ENCODE peak calls at places on chromosome 9, in eight cellular contexts. L is OCI-LY7; U is colonic mucosa; P is HepG2; F is BE2C; O is A549; J is HAP-1; A is naive thymus-derived CD4-positive, alpha-beta T cell. G is an unnamed sample. For H3K4me1, the result is how much of the 10 kb centered on the place peaks cover.

GRCh38 chr9:2928386-2928785 is 84.5 kb upstream of the PUM3 start:
- DNase-seq in L (no peak), U (no peak), P (no peak), F (no peak), O (no peak), J (no peak), A (no peak), G (no peak)

GRCh38 chr9:101508203-101508602 is 25.4 kb upstream of the RNF20 start:
- DNase-seq in L (no peak), U (no peak), P (no peak), F (no peak), O (no peak), J (no peak), A (no peak), G (no peak)

GRCh38 chr9:17536027-17536426 is 42.8 kb upstream of the SH3GL2 start:
- DNase-seq in L (no peak), U (no peak), P (no peak), F (no peak), O (no peak), J (no peak), A (no peak), G (no peak)

GRCh38 chr9:126618200-126618589 is 4.5 kb downstream of the LMX1B start:
- DNase-seq in L (no peak), U (no peak), P (no peak), F (no peak), O (no peak), J (no peak), A (no peak), G (no peak)

GRCh38 chr9:127390563-127390962 is 6.4 kb upstream of the SLC2A8 start:
- DNase-seq in L (no peak), U (no peak), P (peak), F (no peak), O (no peak), J (no peak), A (no peak), G (no peak)

GRCh38 chr9:81183763-81184162 is 505.6 kb downstream of the TLE1 start:
- DNase-seq in L (no peak), U (no peak), P (no peak), F (no peak), O (no peak), J (no peak), A (no peak), G (no peak)

GRCh38 chr9:6733831-6734230 is 23.9 kb upstream of the KDM4C start:
- DNase-seq in L (no peak), U (no peak), P (no peak), F (no peak), O (no peak), J (no peak), A (no peak), G (no peak)

GRCh38 chr9:108270041-108270440 is 585.7 kb downstream of the ACTL7B start:
- DNase-seq in L (no peak), U (no peak), P (no peak), F (no peak), O (no peak), J (no peak), A (no peak), G (no peak)

GRCh38 chr9:87148391-87149237 is 201.3 kb upstream of the GAS1 start:
- DNase-seq in L (no peak), U (peak), P (no peak), F (peak), O (peak), J (no peak), A (no peak), G (peak)

GRCh38 chr9:61674882-61675281 is 485.0 kb downstream of the SPATA31A7 start:
- DNase-seq in L (no peak), U (no peak), P (no peak), F (no peak), O (no peak), J (no peak), A (no peak), G (no peak)

GRCh38 chr9:93128715-93129224 is 5.3 kb downstream of the NINJ1 start:
- DNase-seq in L (no peak), U (no peak), P (no peak), F (no peak), O (no peak), J (no peak), A (no peak), G (no peak)

GRCh38 chr9:124780060-124780756 is 3.3 kb downstream of the OLFML2A start:
- DNase-seq in L (no peak), U (peak), P (no peak), F (no peak), O (no peak), J (no peak), A (no peak), G (no peak)

GRCh38 chr9:112631313-112631712 is 86.6 kb downstream of the INIP start:
- DNase-seq in L (no peak), U (no peak), P (no peak), F (no peak), O (no peak), J (no peak), A (no peak), G (no peak)

GRCh38 chr9:89177401-89178161 is 1.0 kb downstream of the SHC3 start:
- DNase-seq in L (no peak), U (no peak), P (no peak), F (peak), O (no peak), J (no peak), A (no peak), G (peak)
- H3K4me3 ChIP-seq in L (no peak), U (peak), P (no peak), F (peak), O (peak), J (no peak), A (no peak), G (peak)

DNA sequence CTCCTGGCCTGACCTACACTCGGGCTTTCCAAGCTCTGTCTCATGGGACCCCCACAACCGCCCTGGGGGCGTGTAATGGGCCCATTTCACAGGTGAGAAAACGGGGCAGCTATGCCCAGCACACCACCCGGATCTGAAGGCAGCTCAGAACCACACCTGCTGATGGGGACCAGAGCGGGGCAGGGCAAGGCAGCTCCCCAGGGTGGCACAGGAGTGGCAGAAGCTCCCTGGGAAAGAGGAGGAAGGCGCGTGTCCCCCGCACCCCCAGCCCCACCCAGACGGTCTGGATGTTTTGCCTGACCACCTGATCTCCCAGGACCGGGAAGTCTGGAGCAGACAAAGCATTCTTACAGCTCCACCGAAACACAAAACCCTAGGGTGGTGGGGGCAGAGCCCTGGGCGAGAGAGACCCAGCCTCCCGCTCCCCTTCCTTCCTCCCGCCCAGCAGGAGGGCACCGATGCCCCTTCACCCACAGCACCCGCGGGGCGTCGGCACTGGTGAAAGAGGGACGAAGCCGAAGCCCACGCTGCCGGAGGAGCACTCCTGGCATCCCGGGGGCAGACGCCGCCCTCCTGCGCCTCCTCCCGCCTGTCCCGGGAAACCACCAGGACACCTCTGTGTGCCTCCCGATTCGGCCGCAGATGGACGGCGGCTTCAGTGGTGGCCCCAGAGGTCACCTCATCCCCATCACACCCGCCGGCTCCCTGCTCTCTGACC is 14.5 kb downstream of the NOTCH1 start:
- DNase-seq in L (no peak), U (peak), P (no peak), F (no peak), O (no peak), J (no peak), A (no peak), G (no peak)
- H3K4me1 ChIP-seq in L (under half), U (half or more), P (under half), F (under half), O (under half), J (under half), A (half or more), G (half or more)

GRCh38 chr9:130871395-130872057 is 25.1 kb downstream of the QRFP start:
- DNase-seq in L (no peak), U (no peak), P (no peak), F (no peak), O (no peak), J (no peak), A (no peak), G (no peak)

GRCh38 chr9:130872058-130872453 is 24.6 kb downstream of the QRFP start:
- DNase-seq in L (no peak), U (no peak), P (no peak), F (no peak), O (no peak), J (no peak), A (no peak), G (no peak)

GRCh38 chr9:130872511-130872910 is 24.1 kb downstream of the QRFP start:
- DNase-seq in L (no peak), U (no peak), P (no peak), F (no peak), O (no peak), J (no peak), A (no peak), G (no peak)

GRCh38 chr9:130873966-130874365 is 22.6 kb downstream of the QRFP start:
- DNase-seq in L (no peak), U (no peak), P (no peak), F (no peak), O (no peak), J (no peak), A (no peak), G (no peak)

GRCh38 chr9:130872912-130873503 is 23.6 kb downstream of the QRFP start:
- DNase-seq in L (no peak), U (peak), P (peak), F (no peak), O (no peak), J (no peak), A (no peak), G (no peak)
- H3K4me3 ChIP-seq in L (no peak), U (no peak), P (no peak), F (no peak), O (no peak), J (no peak), A (no peak), G (no peak)

GRCh38 chr9:1008256-1008655 is 31.8 kb downstream of the DMRT3 start:
- DNase-seq in L (no peak), U (no peak), P (no peak), F (no peak), O (no peak), J (no peak), A (no peak), G (no peak)

GRCh38 chr9:1002678-1003077 is 26.2 kb downstream of the DMRT3 start:
- DNase-seq in L (no peak), U (no peak), P (no peak), F (no peak), O (no peak), J (no peak), A (no peak), G (no peak)

GRCh38 chr9:1007312-1007711 is 30.9 kb downstream of the DMRT3 start:
- DNase-seq in L (peak), U (no peak), P (no peak), F (no peak), O (no peak), J (no peak), A (no peak), G (no peak)

GRCh38 chr9:1001838-1002237 is 25.4 kb downstream of the DMRT3 start:
- DNase-seq in L (no peak), U (no peak), P (no peak), F (no peak), O (no peak), J (no peak), A (no peak), G (no peak)

GRCh38 chr9:1005043-1005667 is 28.7 kb downstream of the DMRT3 start:
- DNase-seq in L (peak), U (peak), P (peak), F (no peak), O (peak), J (no peak), A (no peak), G (peak)
- H3K4me1 ChIP-seq in L (under half), U (under half), P (under half), F (under half), O (under half), J (under half), A (under half), G (under half)

GRCh38 chr9:91132576-91133073 is 229.1 kb downstream of the AUH start:
- DNase-seq in L (no peak), U (no peak), P (no peak), F (no peak), O (no peak), J (no peak), A (no peak), G (no peak)
- H3K4me3 ChIP-seq in L (no peak), U (no peak), P (no peak), F (no peak), O (no peak), J (no peak), A (no peak), G (no peak)

GRCh38 chr9:121289554-121290370 is 21.8 kb downstream of the GSN start:
- DNase-seq in L (no peak), U (no peak), P (no peak), F (no peak), O (no peak), J (no peak), A (no peak), G (no peak)
- H3K4me1 ChIP-seq in L (under half), U (under half), P (half or more), F (under half), O (under half), J (under half), A (under half), G (under half)

DNA sequence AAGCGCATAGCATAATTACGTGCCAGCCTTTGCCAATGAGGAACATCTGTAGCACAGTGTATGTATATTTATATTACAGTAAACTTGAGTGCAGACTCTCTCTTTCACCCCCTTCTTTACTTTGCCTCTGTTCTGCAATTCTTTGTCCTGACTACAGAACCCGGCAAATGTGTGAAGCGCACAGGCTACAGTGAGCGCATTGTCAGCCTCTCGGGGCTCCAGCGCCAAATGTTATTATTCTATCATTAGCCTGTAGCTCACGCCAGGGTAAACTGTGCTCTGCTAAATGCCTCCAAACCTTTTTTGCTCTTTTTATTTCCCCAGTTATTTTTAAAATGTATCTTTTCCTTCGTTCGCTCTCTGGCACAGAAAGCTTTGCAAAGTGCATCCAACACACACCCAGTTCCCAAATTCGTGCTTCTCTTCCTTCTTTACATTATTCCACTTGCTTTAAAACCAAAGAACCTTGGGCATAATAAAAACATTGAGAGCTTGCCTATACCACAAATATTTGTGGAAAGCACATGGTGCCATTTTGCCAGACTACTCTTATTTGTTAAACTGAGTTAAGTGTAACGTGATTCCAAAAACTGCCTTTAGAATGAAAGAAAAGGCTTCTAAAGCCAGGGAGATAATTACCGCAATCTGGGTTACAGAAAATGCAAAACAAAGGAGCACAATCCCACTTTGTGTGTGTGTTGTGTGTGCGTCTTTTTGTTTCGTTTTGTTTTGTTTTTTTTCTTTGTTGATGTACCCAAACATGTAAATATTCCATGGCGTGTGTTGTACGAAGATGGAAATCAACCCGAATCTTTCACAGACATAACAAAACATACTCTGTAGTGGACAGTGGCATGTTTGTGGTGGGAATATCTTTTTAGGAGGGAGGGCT is 164.1 kb upstream of the MPDZ start:
- DNase-seq in L (no peak), U (no peak), P (no peak), F (no peak), O (no peak), J (peak), A (no peak), G (no peak)
- H3K4me3 ChIP-seq in L (no peak), U (no peak), P (no peak), F (no peak), O (no peak), J (peak), A (no peak), G (no peak)

GRCh38 chr9:103242486-103242885 is 247.4 kb downstream of the CYLC2 start:
- DNase-seq in L (no peak), U (no peak), P (no peak), F (no peak), O (no peak), J (no peak), A (no peak), G (no peak)
- H3K4me1 ChIP-seq in L (under half), U (under half), P (under half), F (under half), O (under half), J (under half), A (under half), G (under half)

GRCh38 chr9:134396258-134396742 is 70.0 kb downstream of the RXRA start:
- DNase-seq in L (peak), U (no peak), P (no peak), F (no peak), O (no peak), J (no peak), A (no peak), G (no peak)
- H3K4me3 ChIP-seq in L (peak), U (no peak), P (no peak), F (no peak), O (no peak), J (no peak), A (peak), G (no peak)

G was measured in neuronal stem cell.